ENCODE peak calls at places on chromosomes 5 and 9, in ten cellular contexts. P is heart left ventricle, A is uterus, D is fibroblast of villous mesenchyme, J is choroid plexus epithelial cell, S is cardiac fibroblast, N is skeletal muscle cell, X is A549, O is GM12865, I is HFF-Myc. Q is an unnamed sample.

GRCh38 chr5:159982421-159983173 is 26.3 kb upstream of the TTC1 start:
- DNase-seq in X (no peak), S (no peak), J (no peak), P (no peak), N (no peak), O (no peak), I (no peak), A (no peak), D (no peak), Q (no peak)

GRCh38 chr9:93329632-93330286 is 121.7 kb upstream of the FAM120A start:
- DNase-seq in X (no peak), A (no peak), O (no peak), D (no peak), J (no peak), S (no peak), I (no peak), P (no peak), N (no peak), Q (no peak)

GRCh38 chr5:101675510-101675909 is 620.6 kb downstream of the SLCO4C1 start:
- DNase-seq in J (no peak), P (no peak), X (no peak), A (no peak), I (no peak), O (no peak), S (no peak), D (no peak), N (no peak), Q (no peak)

GRCh38 chr5:172607213-172607793 is 33.8 kb upstream of the NEURL1B start:
- DNase-seq in P (peak), S (peak), N (peak), O (no peak), X (no peak), I (no peak), J (peak), A (no peak), D (peak), Q (no peak)

GRCh38 chr9:127020526-127021078 is 101.8 kb downstream of the ANGPTL2 start:
- DNase-seq in S (no peak), J (no peak), P (no peak), N (no peak), A (no peak), I (no peak), O (no peak), D (no peak), X (no peak), Q (no peak)

GRCh38 chr5:82272957-82273356 is 5.2 kb downstream of the RPS23 start:
- DNase-seq in O (peak), D (no peak), I (no peak), J (no peak), N (no peak), P (no peak), A (no peak), S (no peak), X (no peak), Q (no peak)

GRCh38 chr5:180350711-180351110 is 2.4 kb downstream of the GFPT2 start:
- DNase-seq in N (no peak), I (no peak), P (no peak), A (no peak), D (peak), J (no peak), O (no peak), X (no peak), S (no peak), Q (no peak)

GRCh38 chr9:120418315-120418714 is 161.7 kb downstream of the CDK5RAP2 start:
- DNase-seq in X (no peak), D (no peak), I (no peak), J (no peak), S (no peak), P (no peak), O (no peak), A (no peak), N (no peak), Q (no peak)

GRCh38 chr9:134423166-134423565 is 96.9 kb downstream of the RXRA start:
- DNase-seq in J (no peak), I (no peak), A (no peak), O (no peak), X (no peak), N (no peak), D (no peak), P (no peak), S (no peak), Q (no peak)

GRCh38 chr9:99140685-99141314 is 35.9 kb downstream of the TGFBR1 start:
- DNase-seq in J (peak), D (peak), S (peak), A (peak), N (no peak), X (peak), I (peak), P (peak), O (peak), Q (peak)

GRCh38 chr5:53730938-53731337 is 170.5 kb downstream of the NDUFS4 start:
- DNase-seq in D (no peak), A (no peak), N (no peak), P (no peak), X (no peak), J (no peak), S (peak), O (peak), I (no peak), Q (no peak)
- H3K4me3 ChIP-seq in D (no peak), A (no peak), N (no peak), P (no peak), X (no peak), J (no peak), S (no peak), O (no peak), I (no peak), Q (no peak)

GRCh38 chr5:10690460-10690859 is 70.6 kb downstream of the DAP start:
- DNase-seq in N (no peak), I (no peak), D (no peak), P (no peak), X (no peak), J (peak), S (no peak), A (no peak), O (no peak), Q (no peak)

GRCh38 chr5:10695055-10695649 is 65.9 kb downstream of the DAP start:
- DNase-seq in N (no peak), O (peak), P (peak), J (peak), X (peak), S (peak), I (no peak), D (peak), A (peak), Q (peak)

GRCh38 chr5:10688651-10689171 is 72.3 kb downstream of the DAP start:
- DNase-seq in S (no peak), O (no peak), D (no peak), P (no peak), N (no peak), A (no peak), I (no peak), X (no peak), J (no peak), Q (no peak)

GRCh38 chr5:10689391-10690081 is 71.5 kb downstream of the DAP start:
- DNase-seq in S (peak), A (no peak), J (peak), N (no peak), I (no peak), X (peak), O (peak), P (no peak), D (peak), Q (peak)

GRCh38 chr5:10691826-10692785 is 68.9 kb downstream of the DAP start:
- DNase-seq in O (no peak), P (no peak), X (no peak), N (no peak), A (no peak), D (no peak), S (peak), I (no peak), J (peak), Q (no peak)
- H3K4me3 ChIP-seq in O (no peak), P (no peak), X (no peak), N (no peak), A (no peak), D (no peak), S (no peak), I (no peak), J (no peak), Q (no peak)

DNA sequence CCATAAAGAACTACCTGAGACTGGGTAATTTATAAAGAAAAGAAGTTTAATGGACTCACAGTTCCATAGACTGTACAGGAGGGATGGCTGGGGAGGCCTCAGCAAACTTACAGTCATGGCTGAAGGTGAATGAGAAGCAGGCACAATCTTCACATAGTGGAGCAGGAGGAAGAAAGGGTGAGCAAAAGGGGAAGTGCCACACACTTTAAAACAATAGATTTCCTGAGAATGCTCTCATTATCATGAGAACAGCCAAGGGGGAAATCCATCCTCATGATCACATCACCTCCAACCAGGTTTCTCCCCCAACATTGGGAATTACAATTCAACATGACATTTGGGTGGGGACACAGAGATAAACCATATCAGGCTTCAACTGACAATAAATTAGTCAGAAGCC is 664.9 kb downstream of the TAF11L14 start:
- DNase-seq in S (no peak), I (no peak), J (no peak), D (no peak), O (no peak), A (no peak), N (no peak), X (no peak), P (no peak), Q (no peak)
- H3K4me3 ChIP-seq in S (no peak), I (no peak), J (no peak), D (no peak), O (no peak), A (no peak), N (no peak), X (no peak), P (no peak), Q (no peak)

DNA sequence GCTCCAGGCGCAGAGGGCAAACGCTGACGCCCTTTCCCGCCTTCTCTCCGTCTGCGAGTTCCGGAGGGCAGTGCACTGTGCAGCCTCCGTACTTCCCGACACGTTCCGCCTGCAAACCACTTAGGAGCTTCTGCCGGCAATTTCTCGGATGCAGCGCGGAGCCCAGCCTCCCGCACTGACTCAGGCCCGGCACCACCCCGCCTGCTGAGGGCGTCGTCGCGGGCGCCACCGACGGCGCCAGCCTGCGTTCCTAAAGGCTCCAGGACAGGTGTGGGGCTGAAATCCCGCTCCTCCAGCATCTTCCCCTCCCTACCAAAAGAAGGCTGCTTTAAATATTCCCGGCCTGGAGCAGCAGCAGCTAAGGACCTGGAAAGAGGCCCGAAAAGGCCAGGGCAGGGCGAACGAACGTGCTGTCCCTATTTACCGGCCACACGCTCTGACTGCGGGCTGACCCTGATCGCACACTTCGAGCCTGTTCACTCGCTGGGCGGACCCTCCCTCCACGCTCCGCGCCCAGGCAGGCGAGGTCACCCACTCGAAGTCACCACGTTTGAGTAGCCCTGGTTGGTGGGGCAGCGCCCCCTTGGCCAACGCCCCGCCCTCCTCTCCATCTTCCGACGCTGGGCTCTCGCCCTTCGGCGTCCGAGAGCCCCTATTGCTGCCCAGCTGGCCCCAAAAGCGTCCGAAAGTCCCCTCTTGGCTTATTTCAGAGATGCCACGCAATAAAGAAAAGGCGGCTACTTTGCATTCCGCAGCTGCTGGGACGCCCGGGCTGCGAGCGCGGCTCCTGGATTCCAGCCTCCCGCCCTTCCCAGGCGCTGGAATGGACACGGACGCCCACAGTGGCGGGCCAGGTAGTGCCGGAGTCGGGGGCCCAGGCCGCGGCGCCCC is 9.6 kb upstream of the TRIM36 start:
- DNase-seq in D (no peak), I (no peak), X (peak), O (peak), A (peak), P (no peak), N (no peak), S (peak), J (peak), Q (peak)
- H3K4me3 ChIP-seq in D (peak), I (peak), X (peak), O (peak), A (peak), P (peak), N (peak), S (peak), J (peak), Q (peak)

Q was measured in H7.